ENCODE peak calls at places on chromosomes 5 and 9, in six cellular contexts. K is AG08395, X is mesenteric fat pad, E is EH, U is T-helper 17 cell, F is RCC 7860. R is an unnamed sample.

GRCh38 chr9:35164711-35165110 is 2.9 kb downstream of the UNC13B start:
- DNase-seq in K (peak; percentile 28), X (no peak), E (peak; percentile 75), U (no peak), F (peak; percentile 46), R (no peak)

GRCh38 chr5:122129332-122129731 is at the start of gene ZNF474:
- DNase-seq in K (peak; percentile 89), X (no peak), E (peak; percentile 98), U (no peak), F (peak; percentile 98), R (peak; percentile 76)

GRCh38 chr9:131174681-131175239 is 49.4 kb downstream of the NUP214 start:
- DNase-seq in K (no peak), X (no peak), E (no peak), U (no peak), F (no peak), R (no peak)

GRCh38 chr5:38825494-38825893 is 20.3 kb upstream of the OSMR start:
- DNase-seq in K (no peak), X (no peak), E (peak; percentile 56), U (no peak), F (no peak), R (no peak)

GRCh38 chr5:169648725-169649124 is 11.7 kb downstream of the DOCK2 start:
- DNase-seq in K (no peak), X (no peak), E (peak; percentile 53), U (no peak), F (no peak), R (peak; percentile 11)

GRCh38 chr9:75834878-75835277 is 55.6 kb upstream of the PCSK5 start:
- DNase-seq in K (no peak), X (no peak), E (no peak), U (no peak), F (no peak), R (no peak)

GRCh38 chr5:17355585-17356346 is 138.3 kb downstream of the BASP1 start:
- DNase-seq in K (no peak), X (no peak), E (peak; percentile 65), U (no peak), F (peak; percentile 62), R (no peak)

GRCh38 chr5:91145233-91145620 is 237.9 kb downstream of the ARRDC3 start:
- DNase-seq in K (no peak), X (no peak), E (no peak), U (no peak), F (no peak), R (no peak)

GRCh38 chr5:59583151-59583809 is 310.2 kb downstream of the PDE4D start:
- DNase-seq in K (no peak), X (no peak), E (no peak), U (no peak), F (no peak), R (no peak)

GRCh38 chr9:134181648-134182034 is 17.3 kb upstream of the RNU6ATAC start:
- DNase-seq in K (no peak), X (no peak), E (no peak), U (no peak), F (no peak), R (no peak)

GRCh38 chr5:30781642-30782041 is 411.8 kb upstream of the CDH6 start:
- DNase-seq in K (no peak), X (no peak), E (no peak), U (no peak), F (no peak), R (no peak)

GRCh38 chr5:77960305-77960704 is 184.2 kb upstream of the TBCA start:
- DNase-seq in K (no peak), X (no peak), E (no peak), U (no peak), F (no peak), R (no peak)

GRCh38 chr5:181217111-181217804 is 5.8 kb upstream of the TRIM41 start:
- DNase-seq in K (peak; percentile 41), X (no peak), E (peak; percentile 66), U (peak; percentile 46), F (peak; percentile 43), R (peak; percentile 47)

GRCh38 chr5:4294878-4295277 is 699.2 kb downstream of the IRX1 start:
- DNase-seq in K (no peak), X (no peak), E (no peak), U (no peak), F (no peak), R (no peak)

GRCh38 chr9:38683336-38683735 is 36.6 kb downstream of the FAM240B start:
- DNase-seq in K (no peak), X (no peak), E (no peak), U (no peak), F (no peak), R (no peak)

GRCh38 chr5:16225927-16226326 is 46.3 kb upstream of the MARCHF11 start:
- DNase-seq in K (no peak), X (no peak), E (no peak), U (no peak), F (no peak), R (no peak)

GRCh38 chr5:68057186-68057585 is 158.4 kb upstream of the PIK3R1 start:
- DNase-seq in K (no peak), X (no peak), E (no peak), U (no peak), F (no peak), R (no peak)

GRCh38 chr9:91900057-91900816 is 49.8 kb downstream of the ROR2 start:
- DNase-seq in K (no peak), X (no peak), E (no peak), U (no peak), F (no peak), R (peak; percentile 92)

GRCh38 chr5:122591828-122592227 is 183.1 kb upstream of the SNX2 start:
- DNase-seq in K (no peak), X (no peak), E (no peak), U (no peak), F (no peak), R (no peak)

GRCh38 chr5:168851902-168852321 is 272.7 kb upstream of the PANK3 start:
- DNase-seq in K (peak; percentile 87), X (no peak), E (peak; percentile 87), U (no peak), F (peak; percentile 81), R (peak; percentile 31)

GRCh38 chr9:36213387-36213786 is 22.7 kb downstream of the CLTA start:
- DNase-seq in K (no peak), X (no peak), E (no peak), U (no peak), F (no peak), R (no peak)

GRCh38 chr5:264346-264745 is 7.1 kb upstream of the PDCD6 start:
- DNase-seq in K (no peak), X (peak; percentile 69), E (no peak), U (no peak), F (no peak), R (no peak)

GRCh38 chr5:81156732-81157131 is 76.4 kb upstream of the CKMT2 start:
- DNase-seq in K (no peak), X (no peak), E (no peak), U (no peak), F (no peak), R (no peak)

GRCh38 chr5:143401846-143402463 is 1.5 kb downstream of the NR3C1 start:
- DNase-seq in K (no peak), X (no peak), E (no peak), U (no peak), F (no peak), R (peak; percentile 5)

GRCh38 chr5:107558951-107559350 is 111.8 kb downstream of the EFNA5 start:
- DNase-seq in K (no peak), X (no peak), E (no peak), U (no peak), F (no peak), R (no peak)

GRCh38 chr9:110173322-110173642 is 34.7 kb downstream of the C9orf152 start:
- DNase-seq in K (no peak), X (no peak), E (no peak), U (no peak), F (no peak), R (no peak)

R was measured in K562.